ENCODE peak calls at places on chromosomes 12 and 14, in nine cellular contexts. I, C, N, Q, J, H, G, B and W are unnamed samples.

GRCh38 chr12:121626853-121627623 is 708 bp downstream of the ORAI1 start:
- DNase-seq in I (peak), C (peak), N (peak), Q (peak), J (peak), H (peak), G (peak), B (peak), W (peak)

GRCh38 chr12:89326260-89327040 is 25.9 kb downstream of the DUSP6 start:
- DNase-seq in I (no peak), C (no peak), N (no peak), Q (no peak), J (no peak), H (no peak), G (no peak), B (no peak), W (no peak)

GRCh38 chr14:53953002-53953827 is 3.4 kb downstream of the BMP4 start:
- DNase-seq in I (no peak), C (peak), N (peak), Q (peak), J (no peak), H (peak), G (peak), B (peak), W (peak)

GRCh38 chr12:62917066-62917465 is 17.9 kb downstream of the PPM1H start:
- DNase-seq in I (no peak), C (no peak), N (no peak), Q (no peak), J (no peak), H (no peak), G (no peak), B (no peak), W (no peak)

GRCh38 chr12:6230321-6231110 is 30.3 kb downstream of the CD9 start:
- DNase-seq in I (peak), C (peak), N (no peak), Q (peak), J (peak), H (peak), G (no peak), B (no peak), W (peak)

GRCh38 chr14:54532111-54533012 is 22.7 kb downstream of the CGRRF1 start:
- DNase-seq in I (no peak), C (no peak), N (no peak), Q (no peak), J (no peak), H (no peak), G (no peak), B (no peak), W (no peak)

GRCh38 chr12:101935769-101936741 is 58.7 kb downstream of the DRAM1 start:
- DNase-seq in I (no peak), C (no peak), N (peak), Q (no peak), J (no peak), H (peak), G (peak), B (peak), W (peak)

GRCh38 chr14:103198429-103199140 is 75.3 kb downstream of the TNFAIP2 start:
- DNase-seq in I (no peak), C (no peak), N (peak), Q (no peak), J (no peak), H (no peak), G (peak), B (peak), W (peak)

GRCh38 chr12:133130808-133131128 is 341 bp downstream of the ZNF10 start:
- DNase-seq in I (no peak), C (peak), N (no peak), Q (no peak), J (no peak), H (peak), G (no peak), B (no peak), W (no peak)

GRCh38 chr12:48361664-48362339 is 11.1 kb upstream of the ZNF641 start:
- DNase-seq in I (no peak), C (no peak), N (no peak), Q (no peak), J (no peak), H (no peak), G (no peak), B (no peak), W (no peak)

GRCh38 chr12:114661245-114661644 is 22.7 kb downstream of the TBX3 start:
- DNase-seq in I (no peak), C (no peak), N (peak), Q (no peak), J (no peak), H (no peak), G (peak), B (peak), W (no peak)